ENCODE peak calls at places on chromosomes 12 and 14, in four cellular contexts. G, W, K and J are unnamed samples.

GRCh38 chr14:68824517-68825347 is 31.9 kb upstream of the ZFP36L1 start:
- DNase-seq in G (peak; percentile 89), W (peak; percentile 89), K (peak; percentile 88), J (peak; percentile 86)

GRCh38 chr12:119239040-119239439 is 60.3 kb downstream of the HSPB8 start:
- DNase-seq in G (no peak), W (no peak), K (no peak), J (no peak)

GRCh38 chr12:5013206-5013830 is 30.4 kb upstream of the KCNA5 start:
- DNase-seq in G (no peak), W (no peak), K (no peak), J (no peak)

GRCh38 chr12:14920475-14921126 is 17.7 kb downstream of the ERP27 start:
- DNase-seq in G (no peak), W (no peak), K (no peak), J (no peak)

GRCh38 chr14:68409355-68409754 is 383.5 kb downstream of the ZFP36L1 start:
- DNase-seq in G (no peak), W (no peak), K (no peak), J (no peak)

GRCh38 chr12:130677957-130678558 is 38.0 kb downstream of the RIMBP2 start:
- DNase-seq in G (no peak), W (no peak), K (no peak), J (no peak)

GRCh38 chr14:61051046-61051445 is 70.0 kb downstream of the SLC38A6 start:
- DNase-seq in G (peak; percentile 30), W (peak; percentile 15), K (no peak), J (peak; percentile 66)

GRCh38 chr12:54052745-54053624 is 650 bp upstream of the HOXC4 start:
- DNase-seq in G (no peak), W (no peak), K (no peak), J (no peak)

GRCh38 chr14:76961631-76962302 is 66.7 kb downstream of the IRF2BPL start:
- DNase-seq in G (peak; percentile 85), W (peak; percentile 85), K (peak; percentile 87), J (peak; percentile 82)

GRCh38 chr12:47190271-47190750 is 110.6 kb upstream of the AMIGO2 start:
- DNase-seq in G (no peak), W (no peak), K (no peak), J (no peak)

GRCh38 chr12:98371419-98371818 is 144.0 kb upstream of the TMPO start:
- DNase-seq in G (no peak), W (no peak), K (no peak), J (no peak)

GRCh38 chr14:70698288-70698687 is 56.6 kb downstream of the TTC9 start:
- DNase-seq in G (no peak), W (peak; percentile 19), K (no peak), J (no peak)

GRCh38 chr12:121124402-121125109 is 8.1 kb upstream of the P2RX7 start:
- DNase-seq in G (no peak), W (no peak), K (no peak), J (no peak)

GRCh38 chr12:83017001-83017400 is 330.3 kb downstream of the TMTC2 start:
- DNase-seq in G (no peak), W (no peak), K (no peak), J (no peak)

GRCh38 chr12:131783915-131784541 is 44.2 kb upstream of the MMP17 start:
- DNase-seq in G (no peak), W (no peak), K (no peak), J (no peak)

GRCh38 chr12:121709478-121709890 is 3.1 kb upstream of the TMEM120B start:
- DNase-seq in G (no peak), W (no peak), K (peak; percentile 41), J (no peak)

GRCh38 chr12:100473050-100473715 is 483 bp upstream of the NR1H4 start:
- DNase-seq in G (no peak), W (no peak), K (no peak), J (no peak)

GRCh38 chr12:128872303-128872702 is 19.0 kb downstream of the GLT1D1 start:
- DNase-seq in G (no peak), W (no peak), K (no peak), J (no peak)

GRCh38 chr14:65469903-65470302 is 57.4 kb downstream of the FUT8 start:
- DNase-seq in G (no peak), W (no peak), K (no peak), J (no peak)

GRCh38 chr12:78494911-78495310 is 369.7 kb upstream of the SYT1 start:
- DNase-seq in G (no peak), W (no peak), K (no peak), J (no peak)

GRCh38 chr12:27237790-27238771 is 6.0 kb upstream of the STK38L start:
- DNase-seq in G (no peak), W (no peak), K (no peak), J (no peak)

GRCh38 chr12:132071001-132071810 is 72.9 kb downstream of the DDX51 start:
- DNase-seq in G (no peak), W (no peak), K (no peak), J (no peak)

GRCh38 chr14:75561013-75561432 is 17.4 kb upstream of the FLVCR2 start:
- DNase-seq in G (peak; percentile 62), W (peak; percentile 58), K (peak; percentile 84), J (peak; percentile 81)

GRCh38 chr12:16691624-16692023 is 85.7 kb upstream of the LMO3 start:
- DNase-seq in G (no peak), W (no peak), K (no peak), J (no peak)

GRCh38 chr12:86137936-86138335 is 118.3 kb downstream of the MGAT4C start:
- DNase-seq in G (no peak), W (no peak), K (no peak), J (no peak)

GRCh38 chr12:53010955-53011354 is 4.7 kb downstream of the EIF4B start:
- DNase-seq in G (no peak), W (no peak), K (no peak), J (no peak)

GRCh38 chr14:104284636-104285482 is 146.5 kb downstream of the KIF26A start:
- DNase-seq in G (peak; percentile 4), W (peak; percentile 13), K (no peak), J (peak; percentile 17)

GRCh38 chr12:100799770-100800169 is 5.2 kb downstream of the ANO4 start:
- DNase-seq in G (no peak), W (no peak), K (no peak), J (no peak)

GRCh38 chr12:22539055-22539454 is 5.3 kb downstream of the C2CD5 start:
- DNase-seq in G (no peak), W (no peak), K (no peak), J (no peak)

GRCh38 chr12:80031229-80031628 is 68.1 kb upstream of the OTOGL start:
- DNase-seq in G (no peak), W (no peak), K (no peak), J (no peak)

GRCh38 chr12:49026101-49026500 is 7.5 kb upstream of the PRKAG1 start:
- DNase-seq in G (no peak), W (no peak), K (no peak), J (no peak)

GRCh38 chr12:14884458-14884878 is 1.2 kb downstream of the MGP start:
- DNase-seq in G (peak; percentile 77), W (peak; percentile 83), K (peak; percentile 84), J (peak; percentile 92)

GRCh38 chr12:79765157-79765556 is 74.4 kb upstream of the PAWR start:
- DNase-seq in G (no peak), W (no peak), K (no peak), J (no peak)

GRCh38 chr14:103279129-103280025 is 54.7 kb upstream of the EIF5 start:
- DNase-seq in G (peak; percentile 34), W (no peak), K (no peak), J (no peak)

GRCh38 chr14:100239200-100239839 is 376 bp downstream of the YY1 start:
- DNase-seq in G (peak; percentile 45), W (peak; percentile 33), K (peak; percentile 36), J (no peak)

GRCh38 chr12:90576707-90577106 is 378.3 kb downstream of the CCER1 start:
- DNase-seq in G (no peak), W (no peak), K (no peak), J (no peak)

GRCh38 chr12:52147983-52148540 is 43.8 kb downstream of the KRT80 start:
- DNase-seq in G (no peak), W (no peak), K (no peak), J (no peak)

GRCh38 chr14:100740931-100741330 is 14.2 kb downstream of the DLK1 start:
- DNase-seq in G (no peak), W (no peak), K (no peak), J (peak; percentile 27)

GRCh38 chr12:113062502-113063395 is 6.2 kb downstream of the DTX1 start:
- DNase-seq in G (no peak), W (no peak), K (no peak), J (no peak)

GRCh38 chr12:113066806-113067400 is 10.4 kb downstream of the DTX1 start:
- DNase-seq in G (no peak), W (no peak), K (no peak), J (no peak)

GRCh38 chr12:113064395-113065125 is 8.0 kb downstream of the DTX1 start:
- DNase-seq in G (no peak), W (no peak), K (no peak), J (no peak)

GRCh38 chr12:113063396-113064350 is 7.1 kb downstream of the DTX1 start:
- DNase-seq in G (no peak), W (no peak), K (no peak), J (no peak)

DNA sequence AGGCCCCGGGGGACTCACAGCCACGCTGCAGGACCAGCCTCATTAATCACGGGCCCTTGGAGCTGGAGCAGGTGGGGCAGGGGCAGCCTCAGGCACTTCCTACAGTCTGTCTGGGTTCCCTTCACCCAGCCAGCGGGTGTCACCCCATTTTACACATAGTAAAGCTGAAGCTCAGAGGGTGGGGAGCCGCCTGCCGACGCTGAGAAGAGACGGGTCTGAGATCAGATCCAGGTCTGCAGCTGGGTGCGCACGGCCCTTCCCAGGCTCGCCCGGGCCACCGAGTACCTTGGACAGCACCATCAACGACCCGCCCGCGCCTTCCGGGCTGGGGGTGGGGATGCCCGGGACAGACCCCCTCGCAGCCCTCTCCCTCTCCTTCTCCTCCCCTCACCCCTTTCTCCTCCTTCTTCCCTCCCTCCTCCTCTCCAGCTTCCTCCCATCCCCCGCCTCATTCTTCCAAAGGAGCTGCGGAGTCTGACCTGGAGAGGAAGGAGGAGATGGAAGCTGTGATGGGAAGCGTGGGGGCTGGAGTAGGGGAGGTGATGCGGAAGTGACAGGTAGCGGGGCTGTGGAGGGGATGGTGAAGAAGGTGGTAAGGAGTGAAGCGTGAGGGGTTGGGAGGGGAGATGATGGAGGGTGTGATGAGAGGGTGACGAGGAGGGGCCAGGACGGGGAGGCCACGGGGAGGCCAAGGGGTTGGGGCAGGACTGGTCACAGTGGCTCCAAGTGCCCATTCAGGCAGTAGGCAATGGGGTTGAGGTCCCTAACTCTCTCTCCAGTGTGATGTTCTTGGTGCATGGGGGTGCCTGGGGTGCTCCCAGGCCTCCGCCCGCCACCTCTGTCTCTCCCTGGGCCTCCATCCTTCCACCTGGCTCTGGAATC is 8.8 kb downstream of the DTX1 start:
- DNase-seq in G (no peak), W (no peak), K (no peak), J (no peak)
- H3K4me1 ChIP-seq in G (no peaks in the 10 kb centered on the region), W (peaks cover 11% of the 10 kb centered on the region), K (no peaks in the 10 kb centered on the region), J (no peaks in the 10 kb centered on the region)

GRCh38 chr12:114916124-114916523 is 232.1 kb upstream of the TBX3 start:
- DNase-seq in G (no peak), W (no peak), K (no peak), J (no peak)
- H3K4me1 ChIP-seq in G (no peaks in the 10 kb centered on the region), W (peaks cover 10% of the 10 kb centered on the region), K (peaks cover 3% of the 10 kb centered on the region), J (no peaks in the 10 kb centered on the region)

DNA sequence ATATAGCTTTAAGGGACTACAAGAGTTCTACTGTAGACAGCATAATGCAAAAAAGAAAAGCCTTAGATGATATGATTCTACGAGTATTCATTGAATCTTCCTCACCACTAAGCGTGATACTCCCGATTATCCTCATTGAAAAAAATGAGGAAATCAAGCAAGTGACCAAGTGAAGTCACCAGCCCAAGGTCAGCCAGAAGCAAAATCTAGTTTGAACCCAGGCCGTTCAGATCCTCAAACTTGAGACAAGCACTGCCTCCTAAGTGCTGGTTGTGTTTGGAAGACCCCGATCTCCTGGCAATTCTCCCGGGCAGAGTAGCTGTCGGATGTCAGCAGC is 834 bp downstream of the GIT2 start:
- DNase-seq in G (no peak), W (no peak), K (no peak), J (no peak)
- H3K4me1 ChIP-seq in G (peaks cover 32% of the 10 kb centered on the region), W (peaks cover 71% of the 10 kb centered on the region), K (peaks cover 4% of the 10 kb centered on the region), J (peaks cover 26% of the 10 kb centered on the region)

GRCh38 chr12:1630827-1631591 is 2.0 kb downstream of the WNT5B start:
- DNase-seq in G (no peak), W (no peak), K (no peak), J (no peak)
- H3K4me1 ChIP-seq in G (peaks cover 13% of the 10 kb centered on the region), W (peaks cover 60% of the 10 kb centered on the region), K (no peaks in the 10 kb centered on the region), J (no peaks in the 10 kb centered on the region)